ENCODE peak calls at places on chromosome 22, in five cellular contexts. R is transverse colon, X is SJSA1, L is ovary, Q is heart right ventricle. G is an unnamed sample. For H3K4me1, the result is how much of the 10 kb centered on the place peaks cover.

GRCh38 chr22:35335468-35335867 is 35.8 kb downstream of the TOM1 start:
- DNase-seq in L (no peak), Q (no peak), R (no peak), X (no peak), G (no peak)

GRCh38 chr22:49666146-49666809 is 161.4 kb downstream of the BRD1 start:
- DNase-seq in L (no peak), R (peak), Q (no peak), X (peak), G (no peak)

GRCh38 chr22:41302016-41302767 is 867 bp downstream of the ZC3H7B start:
- DNase-seq in X (no peak), L (peak), Q (no peak), R (no peak), G (no peak)

GRCh38 chr22:41369089-41369745 is 12.5 kb upstream of the TEF start:
- DNase-seq in R (no peak), Q (no peak), X (no peak), L (no peak), G (no peak)

GRCh38 chr22:43481528-43482309 is 69.9 kb downstream of the MPPED1 start:
- DNase-seq in R (no peak), Q (no peak), L (no peak), X (no peak), G (peak)

GRCh38 chr22:35275580-35275979 is 18.3 kb downstream of the HMGXB4 start:
- DNase-seq in L (no peak), Q (no peak), X (no peak), R (no peak), G (no peak)

GRCh38 chr22:18068381-18068988 is 9.3 kb upstream of the PEX26 start:
- DNase-seq in L (peak), X (no peak), Q (no peak), R (no peak), G (no peak)

GRCh38 chr22:23306438-23306921 is 126.2 kb downstream of the BCR start:
- DNase-seq in L (peak), X (peak), R (no peak), Q (peak), G (no peak)

GRCh38 chr22:26724414-26724813 is 67.0 kb downstream of the MIAT start:
- DNase-seq in Q (no peak), L (no peak), X (no peak), R (no peak), G (no peak)

GRCh38 chr22:37059876-37060449 is 8.4 kb downstream of the KCTD17 start:
- DNase-seq in X (no peak), R (no peak), L (no peak), Q (peak), G (no peak)

GRCh38 chr22:19393704-19394103 is 37.8 kb downstream of the HIRA start:
- DNase-seq in L (no peak), Q (no peak), R (no peak), X (no peak), G (no peak)

GRCh38 chr22:38417252-38418060 is 37.5 kb downstream of the KCNJ4 start:
- DNase-seq in L (peak), Q (no peak), X (peak), R (no peak), G (no peak)

GRCh38 chr22:24583972-24584790 is 8.7 kb downstream of the LRRC75B start:
- DNase-seq in L (no peak), Q (no peak), X (no peak), R (no peak), G (no peak)
- H3K4me3 ChIP-seq in L (no peak), Q (no peak), X (no peak), R (no peak), G (no peak)

DNA sequence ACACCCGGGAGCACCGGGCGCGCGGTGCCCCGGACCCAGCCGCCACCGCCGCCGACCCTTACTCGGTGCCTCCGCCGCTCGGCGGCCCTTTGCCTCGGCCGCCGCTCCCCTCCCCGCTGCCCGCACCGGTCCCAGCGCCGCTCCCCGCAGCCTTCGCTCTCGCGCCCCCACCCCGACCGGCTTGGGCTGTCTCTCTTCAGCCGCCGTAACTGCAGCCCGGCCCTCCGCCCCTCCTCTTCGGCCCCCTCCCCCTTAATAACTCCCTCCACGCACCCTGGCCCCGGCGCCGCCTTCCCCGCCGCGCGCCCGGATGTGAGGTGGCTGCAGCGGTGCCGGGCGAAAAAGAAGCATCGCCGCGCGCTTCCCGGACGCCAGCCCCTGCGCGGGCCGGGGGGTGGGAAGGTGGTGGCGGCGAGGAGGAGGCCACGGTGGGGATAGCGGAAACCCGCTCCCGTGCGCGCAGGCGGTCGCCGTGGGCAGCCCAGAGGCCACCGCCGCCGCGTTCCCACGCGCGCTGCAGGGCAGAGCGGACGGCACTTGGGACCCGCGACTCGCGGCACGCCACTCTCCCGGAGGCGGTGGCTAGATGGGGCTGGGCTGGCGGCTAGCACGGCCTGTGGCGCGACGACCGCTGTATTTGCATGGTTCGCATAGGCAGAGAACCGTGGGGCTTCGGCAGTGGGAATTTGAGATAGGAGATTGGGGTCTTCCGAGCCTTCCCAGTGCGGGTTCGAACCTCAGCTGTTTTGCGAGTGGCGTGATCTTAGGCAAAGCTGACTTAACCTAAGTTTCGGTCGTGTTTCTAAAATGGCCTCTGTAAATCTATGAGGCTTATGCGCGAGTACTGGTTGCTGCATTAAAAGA is at the start of gene EIF4ENIF1:
- DNase-seq in X (peak), L (peak), Q (peak), R (peak), G (peak)
- H3K4me1 ChIP-seq in X (under half), L (under half), Q (under half), R (under half), G (under half)

DNA sequence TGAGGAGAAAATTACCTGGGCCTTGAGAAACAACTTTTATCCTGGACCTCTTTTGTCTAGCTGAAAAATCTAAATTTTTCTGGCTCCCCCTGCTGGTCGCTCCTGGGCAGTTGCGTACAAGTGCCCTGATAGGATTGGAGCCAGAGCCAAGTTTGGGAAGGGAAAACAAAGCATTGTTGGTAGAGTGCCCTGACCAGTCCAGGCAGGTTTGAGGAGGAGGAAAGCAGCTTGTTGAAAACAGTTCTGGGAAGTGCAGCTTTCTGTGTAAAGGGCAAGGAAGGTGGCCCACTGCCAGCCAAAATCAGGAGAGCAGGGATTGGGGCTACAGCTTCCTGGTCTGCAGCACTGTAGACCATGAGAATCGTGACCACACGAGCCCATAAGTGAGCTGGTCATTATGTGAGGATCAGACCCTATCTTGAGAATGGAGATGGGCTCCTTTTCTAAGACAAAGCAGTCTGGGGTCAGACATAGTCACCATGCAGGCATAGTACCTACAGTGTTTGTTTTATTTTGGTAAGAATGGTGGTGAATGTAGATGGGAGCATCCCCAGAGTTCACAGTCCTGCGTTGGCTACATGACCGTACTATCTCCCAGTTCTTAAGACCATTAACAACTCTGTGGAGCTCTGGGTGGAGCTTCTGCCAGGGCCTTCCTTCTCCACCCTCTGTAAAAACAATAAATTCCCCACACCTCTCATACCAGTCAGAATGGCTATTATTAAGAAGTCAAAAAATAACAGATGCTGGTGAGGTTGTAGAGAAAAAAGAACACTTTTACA is 21.3 kb upstream of the PIK3IP1 start:
- DNase-seq in X (peak), Q (peak), R (peak), L (peak), G (peak)
- H3K4me3 ChIP-seq in X (no peak), Q (no peak), R (no peak), L (no peak), G (no peak)

GRCh38 chr22:46764779-46765485 is 2.5 kb downstream of the TBC1D22A start:
- DNase-seq in R (no peak), Q (no peak), X (no peak), L (peak), G (no peak)

GRCh38 chr22:46764140-46764680 is 1.8 kb downstream of the TBC1D22A start:
- DNase-seq in L (no peak), X (no peak), R (no peak), Q (no peak), G (no peak)

GRCh38 chr22:46767249-46767985 is 5.0 kb downstream of the TBC1D22A start:
- DNase-seq in R (no peak), X (no peak), Q (no peak), L (no peak), G (no peak)

GRCh38 chr22:46769191-46769675 is 6.8 kb downstream of the TBC1D22A start:
- DNase-seq in L (no peak), X (no peak), Q (no peak), R (no peak), G (no peak)

DNA sequence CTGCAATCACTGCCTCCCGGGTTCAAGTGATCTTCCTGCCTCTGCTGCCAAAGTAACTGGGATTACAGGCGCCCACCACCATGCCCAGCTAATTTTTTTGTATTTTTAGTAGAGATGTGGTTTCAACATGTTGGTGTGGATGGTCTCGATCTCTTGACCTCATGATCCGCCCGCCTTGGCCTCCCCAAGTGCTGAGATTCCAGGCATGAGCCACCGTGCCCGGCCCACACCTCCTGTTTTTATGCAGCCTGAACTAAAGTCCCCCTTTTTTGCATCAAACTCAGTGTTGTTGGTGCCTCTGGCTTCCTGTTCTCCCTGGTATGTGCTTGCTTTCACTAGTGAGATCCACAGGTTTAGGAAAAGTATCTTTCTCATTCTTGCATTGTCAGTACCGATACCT is 4.2 kb downstream of the TBC1D22A start:
- DNase-seq in L (peak), X (no peak), R (no peak), Q (no peak), G (no peak)
- H3K4me1 ChIP-seq in L (under half), X (under half), R (half or more), Q (half or more), G (under half)

DNA sequence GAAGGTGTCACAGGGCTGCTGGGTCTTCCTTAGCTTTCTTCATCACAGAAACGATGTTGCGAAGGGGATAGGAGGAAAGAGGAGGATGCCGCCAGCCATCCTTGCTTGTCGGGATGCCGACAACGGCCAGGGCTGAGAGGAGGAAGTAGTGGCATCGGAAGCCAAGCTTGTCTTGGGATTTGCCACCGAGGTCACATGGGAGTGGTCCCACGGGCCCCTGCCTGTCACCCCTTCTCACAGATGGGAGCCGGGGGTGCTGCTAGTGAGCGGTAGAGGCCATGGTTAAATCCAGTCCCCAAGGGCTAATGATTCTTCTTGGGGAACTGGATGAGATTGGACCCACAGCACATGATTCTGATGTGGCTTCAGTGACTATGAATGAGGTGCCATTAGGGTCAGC is 1375.8 kb downstream of the BRD1 start:
- DNase-seq in L (peak), X (no peak), Q (no peak), R (no peak), G (no peak)
- H3K4me3 ChIP-seq in L (no peak), X (no peak), Q (no peak), R (no peak), G (no peak)

DNA sequence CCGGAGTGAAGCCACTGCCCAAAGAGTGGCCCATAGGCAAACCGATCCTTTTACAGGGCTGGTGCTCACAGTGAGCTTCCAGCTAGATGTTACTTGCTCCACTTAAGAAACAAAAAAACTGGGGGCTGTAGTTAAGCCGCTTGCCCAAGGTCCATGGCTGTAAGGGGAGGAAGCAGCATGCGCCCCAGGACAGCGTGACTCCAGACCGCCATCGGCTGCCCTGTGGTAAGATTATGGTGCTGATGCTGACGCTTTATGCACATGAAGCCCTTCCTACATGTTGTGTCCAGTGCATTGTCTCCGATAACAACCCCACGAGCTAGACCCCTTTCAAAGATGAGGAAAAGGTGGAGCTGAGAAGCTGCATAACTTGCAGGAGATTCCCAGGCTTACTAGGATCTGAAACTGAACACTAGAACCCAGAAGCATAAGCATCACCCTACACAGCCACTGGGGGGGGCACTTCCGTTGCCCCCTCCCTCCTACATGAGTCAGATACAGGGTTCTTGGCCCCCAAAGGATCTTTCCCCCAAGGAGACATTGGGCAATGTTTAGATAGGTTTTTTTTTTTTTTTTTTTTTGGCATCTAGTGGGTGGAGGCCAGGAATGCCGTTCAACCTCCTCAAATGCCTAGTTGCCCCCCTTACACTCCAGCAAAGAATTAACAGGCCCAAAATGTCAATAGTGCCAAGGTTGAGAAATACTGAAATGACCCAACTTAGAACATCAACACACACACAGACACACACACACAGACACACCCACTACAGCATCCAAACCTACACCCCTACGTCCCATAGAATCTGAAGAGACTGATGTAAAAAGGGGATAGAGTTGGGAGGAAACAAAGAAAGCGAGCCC is 53.9 kb downstream of the MN1 start:
- DNase-seq in Q (no peak), R (no peak), L (no peak), X (no peak), G (no peak)
- H3K4me1 ChIP-seq in Q (under half), R (under half), L (under half), X (under half), G (under half)

GRCh38 chr22:45318168-45318557 is 8.4 kb downstream of the FAM118A start:
- DNase-seq in Q (peak), X (peak), L (peak), R (peak), G (peak)

GRCh38 chr22:45319319-45319675 is 9.6 kb downstream of the FAM118A start:
- DNase-seq in Q (peak), R (no peak), L (peak), X (no peak), G (no peak)

GRCh38 chr22:45317551-45318167 is 7.9 kb downstream of the FAM118A start:
- DNase-seq in L (peak), Q (peak), R (peak), X (peak), G (peak)

GRCh38 chr22:45320326-45320976 is 10.7 kb downstream of the FAM118A start:
- DNase-seq in X (peak), Q (no peak), R (no peak), L (no peak), G (no peak)

DNA sequence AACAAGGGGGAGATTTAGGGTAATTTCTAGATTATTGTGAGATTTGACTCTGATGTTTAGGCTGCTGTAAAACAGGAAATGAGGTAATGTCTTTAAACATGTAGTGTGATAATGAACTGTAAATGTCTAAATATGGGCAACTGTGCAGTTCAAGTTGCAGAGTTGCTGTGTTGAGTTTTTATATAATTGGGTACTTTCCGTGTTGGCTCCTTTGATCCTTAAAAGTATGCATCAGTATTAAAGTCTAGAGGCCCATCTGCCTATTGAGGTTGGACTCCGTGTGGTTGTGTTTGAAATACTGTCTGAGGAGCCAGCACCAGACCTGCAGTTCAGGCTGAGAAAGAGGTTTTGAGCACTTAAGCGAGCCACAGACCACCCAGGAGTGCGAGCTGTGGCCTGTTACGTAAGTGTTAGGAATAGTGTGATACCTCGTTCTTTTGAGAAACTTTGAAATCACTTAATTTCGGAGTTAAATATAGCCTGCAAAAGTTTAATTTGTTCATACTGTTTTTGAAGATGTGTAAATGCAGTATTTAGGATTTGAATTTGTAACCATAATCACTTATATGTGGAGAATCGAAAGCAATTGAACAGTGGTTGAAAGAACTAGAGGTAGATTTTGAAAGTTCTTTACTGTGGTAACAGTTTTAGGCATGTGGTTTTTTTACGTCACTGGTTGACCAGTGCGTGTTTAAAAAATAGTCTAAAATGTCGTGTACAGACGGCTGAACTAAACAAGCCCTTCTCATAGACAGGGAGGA is 9.0 kb downstream of the FAM118A start:
- DNase-seq in R (no peak), L (peak), X (peak), Q (no peak), G (peak)
- H3K4me3 ChIP-seq in R (no peak), L (no peak), X (no peak), Q (peak), G (no peak)

DNA sequence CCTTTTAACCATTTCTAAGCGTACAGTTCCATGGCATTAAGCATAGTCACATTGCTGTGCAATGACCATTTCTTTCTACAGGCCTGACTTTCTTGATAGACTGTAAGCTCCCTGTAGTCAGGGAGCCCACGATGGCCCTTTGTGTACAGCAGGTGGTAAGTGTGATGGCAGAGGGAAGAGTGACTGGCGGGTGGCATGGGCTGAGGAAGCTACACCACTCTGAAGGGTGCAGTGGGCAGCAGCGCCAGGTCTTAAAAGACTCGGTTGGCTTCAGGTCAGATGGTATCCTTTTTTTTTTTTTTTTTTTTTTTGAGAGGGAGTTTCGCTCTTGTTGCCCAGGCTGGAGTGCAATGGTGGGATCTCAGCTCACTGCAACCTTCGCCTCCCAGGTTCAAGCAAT is 1.6 kb downstream of the PPM1F start:
- DNase-seq in L (no peak), R (no peak), X (no peak), Q (no peak), G (no peak)
- H3K4me1 ChIP-seq in L (under half), R (under half), X (under half), Q (half or more), G (under half)

GRCh38 chr22:32940736-32941135 is 117.4 kb downstream of the SYN3 start:
- DNase-seq in L (no peak), X (no peak), R (no peak), Q (no peak), G (no peak)
- H3K4me3 ChIP-seq in L (no peak), X (no peak), R (no peak), Q (no peak), G (no peak)